ENCODE peak calls at places on chromosomes 12 and 14, in eight cellular contexts. L, W, P, K, Q, B, U and M are unnamed samples.

GRCh38 chr14:89630096-89630829 is 213.2 kb upstream of the FOXN3 start:
- DNase-seq in L (no peak), W (no peak), P (no peak), K (no peak), Q (no peak), B (no peak), U (no peak), M (no peak)

GRCh38 chr12:108457006-108457733 is 57.9 kb upstream of the FICD start:
- DNase-seq in L (no peak), W (peak), P (peak), K (peak), Q (no peak), B (no peak), U (peak), M (peak)

GRCh38 chr14:33493990-33494389 is 456.9 kb downstream of the EGLN3 start:
- DNase-seq in L (no peak), W (no peak), P (no peak), K (no peak), Q (no peak), B (no peak), U (no peak), M (no peak)

GRCh38 chr14:105911006-105911847 is 384.8 kb downstream of the TMEM121 start:
- DNase-seq in L (no peak), W (no peak), P (no peak), K (no peak), Q (no peak), B (no peak), U (no peak), M (no peak)

GRCh38 chr14:61621444-61621843 is 73.9 kb upstream of the HIF1A start:
- DNase-seq in L (no peak), W (no peak), P (no peak), K (no peak), Q (no peak), B (no peak), U (no peak), M (no peak)

GRCh38 chr12:23462546-23462945 is 486.9 kb downstream of the SOX5 start:
- DNase-seq in L (no peak), W (no peak), P (no peak), K (no peak), Q (no peak), B (no peak), U (no peak), M (no peak)

GRCh38 chr14:70416322-70416716 is 571 bp downstream of the SYNJ2BP start:
- DNase-seq in L (no peak), W (peak), P (no peak), K (no peak), Q (no peak), B (no peak), U (no peak), M (no peak)

GRCh38 chr14:71621276-71621675 is 311.0 kb upstream of the RGS6 start:
- DNase-seq in L (no peak), W (no peak), P (no peak), K (no peak), Q (no peak), B (no peak), U (no peak), M (no peak)

GRCh38 chr12:92695056-92695455 is 7.7 kb upstream of the PLEKHG7 start:
- DNase-seq in L (no peak), W (no peak), P (no peak), K (no peak), Q (no peak), B (no peak), U (no peak), M (no peak)
- TF ChIP-seq POLR2AphosphoS5 in L (no peak), W (no peak), P (no peak), K (no peak), Q (no peak), B (no peak), U (no peak), M (no peak)

GRCh38 chr12:40970320-40970907 is 217.7 kb upstream of the PDZRN4 start:
- DNase-seq in L (no peak), W (no peak), P (peak), K (peak), Q (no peak), B (no peak), U (no peak), M (no peak)

GRCh38 chr12:40969796-40970195 is 218.3 kb upstream of the PDZRN4 start:
- DNase-seq in L (no peak), W (no peak), P (no peak), K (no peak), Q (no peak), B (no peak), U (no peak), M (no peak)

DNA sequence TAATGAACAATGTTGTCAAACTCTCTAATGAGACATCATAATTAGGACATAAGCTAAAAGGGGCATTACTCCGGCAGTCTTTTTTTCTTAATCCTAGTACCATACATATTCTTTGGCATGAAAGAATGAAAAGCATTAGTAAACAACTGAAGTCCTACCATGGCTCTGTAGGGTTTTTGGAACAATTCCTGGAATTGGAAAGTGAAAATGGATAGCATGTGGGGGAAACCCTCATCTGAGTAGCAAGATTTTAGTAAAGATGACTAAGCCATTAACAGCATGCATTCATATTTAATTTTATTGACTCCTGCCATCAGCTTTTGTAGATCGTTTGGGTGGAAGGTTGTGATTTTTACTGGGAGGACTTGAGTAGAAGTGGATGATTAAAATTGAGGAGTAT is 216.2 kb upstream of the PDZRN4 start:
- DNase-seq in L (no peak), W (no peak), P (no peak), K (no peak), Q (no peak), B (no peak), U (no peak), M (no peak)
- TF ChIP-seq POLR2AphosphoS5 in L (no peak), W (no peak), P (no peak), K (no peak), Q (no peak), B (no peak), U (no peak), M (no peak)

GRCh38 chr14:23950411-23951135 is 3.0 kb upstream of the DHRS4 start:
- DNase-seq in L (no peak), W (no peak), P (no peak), K (no peak), Q (no peak), B (no peak), U (no peak), M (no peak)

GRCh38 chr14:23951590-23952143 is 1.9 kb upstream of the DHRS4 start:
- DNase-seq in L (no peak), W (no peak), P (peak), K (no peak), Q (no peak), B (no peak), U (no peak), M (no peak)

DNA sequence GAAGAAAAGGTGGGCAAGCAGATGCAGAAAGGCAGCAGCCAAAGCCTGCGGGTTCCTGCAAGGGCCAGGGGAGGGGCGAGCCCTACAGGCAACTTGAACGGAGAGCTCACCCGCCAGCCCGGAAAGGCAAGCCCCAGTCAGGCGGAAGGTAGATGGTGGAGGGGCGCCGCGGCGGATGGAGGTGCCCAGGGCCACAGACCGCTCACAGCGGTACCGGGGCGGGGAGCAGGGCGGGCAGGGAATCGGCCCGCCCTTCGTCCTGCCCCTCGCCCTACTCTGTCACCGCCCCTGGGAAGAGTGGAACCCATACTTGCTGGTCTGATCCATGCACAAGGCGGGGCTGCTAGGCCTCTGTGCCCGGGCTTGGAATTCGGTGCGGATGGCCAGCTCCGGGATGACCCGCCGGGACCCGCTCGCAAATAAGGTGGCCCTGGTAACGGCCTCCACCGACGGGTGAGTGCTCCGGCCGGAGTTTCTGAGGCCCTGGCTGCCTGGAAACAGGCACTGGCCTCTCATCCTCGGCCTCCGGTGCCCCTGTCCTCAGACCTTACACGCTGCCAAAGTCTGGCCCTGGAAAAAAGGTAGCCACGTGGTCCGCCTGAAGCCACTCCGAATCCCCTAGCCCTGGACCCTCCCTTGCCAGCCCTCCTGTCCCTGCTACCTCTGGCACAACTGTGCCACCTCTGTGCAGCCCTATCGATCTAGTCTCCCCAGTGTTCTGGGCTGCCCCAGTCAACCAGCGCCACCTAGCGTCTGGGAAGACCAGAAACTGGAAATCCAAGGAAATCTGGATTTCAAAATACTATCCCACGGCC is at the start of gene DHRS4:
- DNase-seq in L (peak), W (peak), P (peak), K (peak), Q (peak), B (peak), U (peak), M (peak)
- TF ChIP-seq POLR2AphosphoS5 in L (no peak), W (peak), P (peak), K (peak), Q (peak), B (peak), U (peak), M (peak)

GRCh38 chr12:52952082-52952801 is 3.3 kb downstream of the KRT18 start:
- DNase-seq in L (peak), W (no peak), P (no peak), K (no peak), Q (peak), B (peak), U (no peak), M (peak)

GRCh38 chr12:52953181-52953841 is 4.4 kb downstream of the KRT18 start:
- DNase-seq in L (no peak), W (no peak), P (no peak), K (no peak), Q (no peak), B (no peak), U (no peak), M (no peak)

GRCh38 chr12:52951126-52951525 is 2.2 kb downstream of the KRT18 start:
- DNase-seq in L (no peak), W (no peak), P (no peak), K (no peak), Q (no peak), B (no peak), U (no peak), M (no peak)

GRCh38 chr12:52950553-52950952 is 1.6 kb downstream of the KRT18 start:
- DNase-seq in L (no peak), W (no peak), P (no peak), K (no peak), Q (no peak), B (no peak), U (no peak), M (no peak)

DNA sequence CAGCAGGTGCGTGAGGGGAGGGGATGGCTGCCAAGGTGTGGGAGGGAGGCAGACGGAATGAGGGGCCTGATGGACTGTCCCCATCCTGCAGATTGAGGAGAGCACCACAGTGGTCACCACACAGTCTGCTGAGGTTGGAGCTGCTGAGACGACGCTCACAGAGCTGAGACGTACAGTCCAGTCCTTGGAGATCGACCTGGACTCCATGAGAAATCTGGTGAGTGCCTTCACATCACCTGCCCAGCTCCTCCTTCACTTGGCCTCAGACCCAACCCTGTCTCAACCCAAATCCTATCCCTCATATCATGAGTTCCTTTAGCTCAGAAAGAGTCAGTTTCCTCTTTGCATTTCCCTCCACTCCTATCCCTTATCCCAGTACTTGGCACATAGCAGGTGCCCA is 2.7 kb downstream of the KRT18 start:
- DNase-seq in L (no peak), W (no peak), P (no peak), K (no peak), Q (no peak), B (no peak), U (no peak), M (no peak)
- TF ChIP-seq POLR2AphosphoS5 in L (no peak), W (no peak), P (no peak), K (peak), Q (no peak), B (no peak), U (no peak), M (no peak)